ENCODE peak calls at places on chromosomes 7 and 10, in six cellular contexts. I is left ventricle myocardium inferior, A is lower lobe of right lung, V is breast epithelium, J is dorsolateral prefrontal cortex, S is cardiac muscle cell. N is an unnamed sample.
A peak's percentile ranks its signal among the peaks of the same experiment; 100 is the strongest.

GRCh38 chr10:22927661-22928403 is at the start of gene ARMC3:
- DNase-seq in A (peak; percentile 71), J (peak; percentile 88), I (peak; percentile 58), S (peak; percentile 74), V (no peak), N (peak; percentile 30)

GRCh38 chr10:124663766-124664360 is 80.3 kb downstream of the FAM53B start:
- DNase-seq in S (no peak), J (no peak), A (no peak), V (no peak), I (no peak), N (no peak)

GRCh38 chr7:140231779-140232491 is 55.2 kb upstream of the KDM7A start:
- DNase-seq in I (no peak), S (no peak), A (no peak), V (no peak), J (no peak), N (no peak)

GRCh38 chr10:61452229-61452651 is 941 bp downstream of the TMEM26 start:
- DNase-seq in V (no peak), J (peak; percentile 45), I (no peak), A (no peak), S (no peak), N (no peak)

GRCh38 chr10:32941357-32941756 is 16.7 kb downstream of the ITGB1 start:
- DNase-seq in J (no peak), I (no peak), V (no peak), S (no peak), A (no peak), N (no peak)

GRCh38 chr10:7659560-7659959 is 7.2 kb downstream of the ITIH5 start:
- DNase-seq in I (no peak), J (no peak), S (no peak), V (no peak), A (no peak), N (no peak)

GRCh38 chr7:128364166-128364565 is 2.7 kb upstream of the PRRT4 start:
- DNase-seq in J (no peak), V (no peak), A (no peak), I (no peak), S (no peak), N (no peak)

GRCh38 chr7:128758553-128758952 is 17.0 kb downstream of the OPN1SW start:
- DNase-seq in V (no peak), A (no peak), J (no peak), S (no peak), I (no peak), N (no peak)

GRCh38 chr10:88735661-88736060 is 24.2 kb upstream of the LIPN start:
- DNase-seq in V (no peak), J (no peak), S (peak; percentile 7), A (no peak), I (no peak), N (no peak)

GRCh38 chr10:96509017-96509641 is 4.6 kb downstream of the TLL2 start:
- DNase-seq in V (no peak), S (peak; percentile 16), I (no peak), A (no peak), J (no peak), N (no peak)

GRCh38 chr7:134660242-134660785 is 13.7 kb downstream of the BPGM start:
- DNase-seq in S (peak; percentile 3), V (no peak), I (no peak), J (no peak), A (no peak), N (no peak)

GRCh38 chr7:464712-465461 is 54.8 kb downstream of the PDGFA start:
- DNase-seq in J (peak; percentile 36), V (peak; percentile 40), A (no peak), S (peak; percentile 90), I (peak; percentile 50), N (no peak)

GRCh38 chr7:90210475-90210874 is 1.1 kb upstream of the STEAP2 start:
- DNase-seq in V (no peak), S (no peak), I (no peak), A (no peak), J (no peak), N (no peak)

GRCh38 chr7:150926066-150926465 is 52.1 kb downstream of the KCNH2 start:
- DNase-seq in A (no peak), V (no peak), S (no peak), J (no peak), I (no peak), N (no peak)

GRCh38 chr10:124719213-124719851 is 24.8 kb downstream of the FAM53B start:
- DNase-seq in A (no peak), S (peak; percentile 84), I (peak; percentile 60), V (peak; percentile 76), J (peak; percentile 79), N (no peak)

GRCh38 chr7:47211467-47212121 is 370.3 kb downstream of the TNS3 start:
- DNase-seq in V (no peak), S (no peak), I (no peak), A (no peak), J (no peak), N (no peak)

GRCh38 chr10:102113956-102114857 is 6.0 kb downstream of the LDB1 start:
- DNase-seq in I (peak; percentile 35), V (no peak), A (no peak), S (no peak), J (peak; percentile 48), N (peak; percentile 12)

GRCh38 chr7:150824379-150825177 is 24.0 kb downstream of the TMEM176A start:
- DNase-seq in V (no peak), S (no peak), A (no peak), J (no peak), I (no peak), N (no peak)

GRCh38 chr10:121079226-121079625 is 228.1 kb downstream of the WDR11 start:
- DNase-seq in V (no peak), I (no peak), A (no peak), J (no peak), S (no peak), N (no peak)
- H3K27ac ChIP-seq in V (no peak overlapping the region), I (no peak overlapping the region), A (no peak overlapping the region), J (no peak overlapping the region), S (no peak overlapping the region), N (no peak overlapping the region)

DNA sequence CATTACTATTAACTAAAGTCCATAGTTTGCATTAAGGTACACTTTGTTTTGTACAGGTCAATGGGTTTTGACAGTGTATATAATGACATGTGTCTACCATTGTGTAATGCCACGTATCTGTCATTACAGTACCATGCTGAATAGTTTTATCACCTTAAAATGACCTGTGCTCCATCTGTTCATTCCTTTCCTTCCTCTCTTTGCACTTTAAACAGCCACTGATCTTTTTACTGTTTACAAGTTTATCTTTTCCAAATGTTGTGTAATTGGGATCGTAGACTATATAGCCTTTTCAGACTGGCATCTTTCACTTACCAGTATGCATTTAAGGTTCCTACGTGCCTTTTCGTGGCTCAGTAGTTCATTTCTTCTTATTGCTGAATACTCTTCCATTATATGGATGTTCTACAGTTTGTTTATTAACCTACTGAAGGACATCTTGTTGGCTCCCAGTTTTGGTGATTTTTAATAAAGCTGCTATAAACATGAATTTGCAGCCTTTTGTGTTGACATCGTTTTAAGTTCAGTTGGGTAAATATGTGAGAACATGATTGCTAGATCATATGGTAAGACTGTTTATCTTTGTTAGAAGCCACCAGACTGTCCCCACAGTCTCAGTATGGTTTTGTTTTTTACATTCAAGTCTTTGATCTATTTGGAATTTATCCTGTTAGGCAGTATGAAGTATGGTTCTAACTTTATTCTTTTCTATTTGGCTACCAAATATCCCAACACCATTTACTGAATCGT is 24.7 kb downstream of the STAM start:
- DNase-seq in I (no peak), A (no peak), V (no peak), J (no peak), S (no peak), N (no peak)
- H3K27ac ChIP-seq in I (no peak overlapping the region), A (no peak overlapping the region), V (no peak overlapping the region), J (no peak overlapping the region), S (no peak overlapping the region), N (no peak overlapping the region)

GRCh38 chr7:26198781-26199169 is 1.8 kb downstream of the HNRNPA2B1 start:
- DNase-seq in I (no peak), J (no peak), V (no peak), S (no peak), A (no peak), N (no peak)

GRCh38 chr7:26195867-26196266 is 4.7 kb downstream of the HNRNPA2B1 start:
- DNase-seq in J (no peak), I (no peak), V (no peak), A (no peak), S (no peak), N (no peak)

GRCh38 chr7:26196305-26196704 is 4.2 kb downstream of the HNRNPA2B1 start:
- DNase-seq in V (no peak), I (no peak), A (no peak), S (no peak), J (no peak), N (no peak)

GRCh38 chr7:26198133-26198780 is 2.3 kb downstream of the HNRNPA2B1 start:
- DNase-seq in I (no peak), A (no peak), S (no peak), J (no peak), V (no peak), N (no peak)

DNA sequence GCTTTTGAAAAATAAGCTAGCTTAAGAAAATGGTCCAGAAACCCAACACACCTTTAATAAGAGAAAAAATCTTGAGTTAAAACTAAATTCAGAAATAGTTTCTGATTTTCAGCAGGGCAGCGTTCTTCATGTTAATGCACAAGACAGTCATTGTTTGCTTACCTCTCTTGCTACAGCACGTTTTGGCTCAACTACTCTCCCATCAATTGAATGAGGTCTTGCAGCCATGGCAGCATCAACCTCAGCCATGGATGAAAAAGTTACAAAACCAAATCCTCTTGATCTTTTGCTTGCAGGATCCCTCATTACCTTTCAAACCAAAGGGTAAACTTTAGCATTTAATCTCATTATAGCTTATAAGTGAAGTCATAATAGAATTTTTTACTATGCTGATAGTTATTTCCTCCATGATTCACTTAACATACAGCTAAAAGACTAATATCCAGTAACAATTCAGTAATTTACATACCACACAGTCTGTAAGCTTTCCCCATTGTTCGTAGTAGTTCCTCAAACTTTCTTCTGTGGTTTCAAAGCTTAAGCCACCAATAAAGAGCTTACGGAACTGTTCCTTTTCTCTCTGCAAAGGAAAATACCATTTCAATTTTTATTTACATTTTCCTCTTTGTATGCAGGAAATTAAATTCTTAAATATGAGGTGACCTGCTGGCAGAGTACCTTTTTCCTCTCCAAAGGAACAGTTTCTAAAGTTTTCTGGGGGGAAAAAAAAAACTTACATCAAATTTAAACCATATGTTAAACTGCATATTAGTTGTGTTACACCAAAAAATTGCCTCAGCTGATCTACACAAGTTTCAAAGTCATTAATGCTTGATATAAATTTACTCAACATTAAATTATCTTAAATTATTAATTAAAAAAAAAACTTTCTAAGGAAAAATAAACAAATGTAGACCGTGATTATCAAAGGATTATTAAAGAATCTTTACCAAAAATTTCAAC is 3.1 kb downstream of the HNRNPA2B1 start:
- DNase-seq in A (no peak), S (no peak), V (no peak), I (no peak), J (no peak), N (no peak)
- H3K27ac ChIP-seq in A (peak overlapping the region; percentile 43), S (no peak overlapping the region), V (peak overlapping the region; percentile 100), I (peak overlapping the region; percentile 98), J (no peak overlapping the region), N (no peak overlapping the region)

GRCh38 chr7:86930554-86931307 is 128.7 kb downstream of the ELAPOR2 start:
- DNase-seq in A (no peak), V (no peak), S (no peak), I (no peak), J (no peak), N (no peak)

GRCh38 chr7:86929293-86930109 is 130.0 kb downstream of the ELAPOR2 start:
- DNase-seq in S (no peak), J (no peak), A (no peak), V (no peak), I (no peak), N (no peak)

GRCh38 chr7:86933295-86933845 is 126.1 kb downstream of the ELAPOR2 start:
- DNase-seq in V (no peak), A (no peak), I (no peak), S (no peak), J (no peak), N (no peak)

GRCh38 chr7:86932038-86932512 is 127.4 kb downstream of the ELAPOR2 start:
- DNase-seq in J (no peak), S (peak; percentile 94), A (no peak), V (no peak), I (no peak), N (no peak)

GRCh38 chr7:86931439-86931838 is 128.0 kb downstream of the ELAPOR2 start:
- DNase-seq in I (no peak), S (no peak), A (no peak), J (no peak), V (no peak), N (no peak)
- H3K27ac ChIP-seq in I (peak overlapping the region; percentile 69), S (no peak overlapping the region), A (no peak overlapping the region), J (no peak overlapping the region), V (peak overlapping the region; percentile 23), N (no peak overlapping the region)